ENCODE peak calls at places on chromosomes 5 and 9, in eight cellular contexts. W is bronchial epithelial cell; A is body of pancreas; D is CD8-positive, alpha-beta T cell; K is WTC11; U is GM13977; F is neural crest cell; J is vagina. V is an unnamed sample.

GRCh38 chr5:130189961-130190360 is 285.7 kb downstream of the CHSY3 start:
- DNase-seq in W (peak; percentile 74), D (no peak), J (no peak), A (no peak), U (no peak), F (no peak), K (no peak), V (no peak)

GRCh38 chr5:3049261-3049660 is 297.8 kb upstream of the IRX2 start:
- DNase-seq in A (no peak), J (no peak), D (no peak), F (no peak), K (no peak), U (no peak), W (no peak), V (no peak)

GRCh38 chr9:114687034-114687433 is 5.0 kb upstream of the TEX48 start:
- DNase-seq in J (no peak), U (no peak), A (no peak), D (no peak), W (peak; percentile 69), F (no peak), K (no peak), V (no peak)

GRCh38 chr9:127209948-127210621 is 54.5 kb upstream of the GARNL3 start:
- DNase-seq in D (no peak), W (no peak), U (no peak), A (no peak), F (no peak), K (no peak), J (no peak), V (no peak)

GRCh38 chr5:58090704-58091103 is 369.2 kb downstream of the PLK2 start:
- DNase-seq in W (no peak), F (no peak), U (no peak), J (no peak), A (no peak), D (no peak), K (no peak), V (no peak)

GRCh38 chr5:9373586-9373985 is 172.3 kb downstream of the SEMA5A start:
- DNase-seq in U (no peak), D (no peak), J (no peak), A (no peak), W (no peak), F (no peak), K (no peak), V (no peak)

GRCh38 chr5:154654484-154655375 is 100.4 kb upstream of the LARP1 start:
- DNase-seq in U (no peak), K (no peak), F (no peak), J (no peak), W (no peak), D (no peak), A (no peak), V (no peak)

GRCh38 chr9:19876569-19877316 is 87.9 kb upstream of the SLC24A2 start:
- DNase-seq in F (no peak), W (no peak), U (no peak), A (no peak), J (no peak), D (no peak), K (no peak), V (no peak)

GRCh38 chr5:1129725-1130082 is 17.8 kb upstream of the SLC12A7 start:
- DNase-seq in K (no peak), D (no peak), A (peak; percentile 86), F (no peak), J (no peak), U (no peak), W (no peak), V (no peak)

GRCh38 chr5:126182901-126183695 is 240.1 kb upstream of the GRAMD2B start:
- DNase-seq in W (no peak), K (no peak), D (no peak), J (no peak), F (no peak), U (no peak), A (no peak), V (no peak)

GRCh38 chr5:152113401-152113800 is 188.8 kb upstream of the GLRA1 start:
- DNase-seq in F (no peak), J (no peak), U (peak; percentile 29), A (no peak), W (no peak), D (peak; percentile 39), K (no peak), V (no peak)

GRCh38 chr9:116546711-116547581 is 140.2 kb upstream of the TRIM32 start:
- DNase-seq in A (no peak), D (no peak), F (no peak), U (no peak), J (no peak), K (no peak), W (peak; percentile 59), V (no peak)

GRCh38 chr9:88388886-88389617 is 808 bp downstream of the SPIN1 start:
- DNase-seq in K (peak; percentile 63), U (no peak), F (peak; percentile 63), A (peak; percentile 62), J (no peak), W (peak; percentile 37), D (peak; percentile 30), V (peak; percentile 49)

GRCh38 chr5:172958268-172959046 is 767 bp upstream of the RPL26L1 start:
- DNase-seq in U (peak; percentile 92), W (peak; percentile 44), D (peak; percentile 61), K (peak; percentile 63), F (peak; percentile 59), A (peak; percentile 79), J (no peak), V (peak; percentile 61)

GRCh38 chr9:126113176-126113575 is 213.5 kb upstream of the MVB12B start:
- DNase-seq in F (no peak), U (no peak), A (no peak), J (no peak), D (no peak), W (no peak), K (no peak), V (peak; percentile 16)

GRCh38 chr9:99221623-99222415 is at the start of the genes ALG2 and SEC61B:
- DNase-seq in K (peak; percentile 93), W (peak; percentile 90), U (peak; percentile 96), A (peak; percentile 96), D (peak; percentile 95), J (no peak), F (peak; percentile 93), V (peak; percentile 89)

GRCh38 chr5:76544268-76544926 is 78.8 kb downstream of the F2RL2 start:
- DNase-seq in J (no peak), U (peak; percentile 41), D (peak; percentile 53), A (peak; percentile 82), K (peak; percentile 54), F (peak; percentile 13), W (peak; percentile 36), V (no peak)

DNA sequence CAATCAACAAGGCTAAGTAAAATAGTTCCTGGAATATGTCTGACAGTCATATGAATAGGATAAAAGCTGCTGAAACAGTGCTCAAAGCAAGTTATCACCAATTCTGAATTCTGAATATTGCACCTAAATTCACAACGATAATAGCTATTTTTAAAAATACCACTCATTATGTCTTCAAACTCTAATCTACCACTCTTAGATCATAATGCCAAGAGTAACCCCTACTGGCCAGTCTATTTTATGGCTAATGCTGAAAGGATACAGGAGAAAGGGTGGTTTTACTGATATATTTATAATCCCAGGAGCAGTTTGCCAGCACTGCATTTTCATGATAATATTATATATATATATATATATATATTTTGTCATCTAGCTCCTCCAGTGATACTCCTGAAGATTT is 232.8 kb downstream of the PDE4D start:
- DNase-seq in F (no peak), D (no peak), A (no peak), W (peak; percentile 27), K (no peak), U (peak; percentile 26), J (no peak), V (no peak)
- TF ChIP-seq CTCF in F (peak; percentile 55), D (no peak), A (peak; percentile 34), W (no peak), K (no peak), U (peak; percentile 46), J (no peak), V (no peak)

GRCh38 chr5:93899026-93899600 is 157.7 kb upstream of the POU5F2 start:
- DNase-seq in K (no peak), W (peak; percentile 31), F (no peak), U (peak; percentile 14), A (no peak), J (no peak), D (no peak), V (no peak)
- TF ChIP-seq CTCF in K (peak; percentile 58), W (peak; percentile 40), F (peak; percentile 69), U (peak; percentile 37), A (no peak), J (no peak), D (peak; percentile 56), V (peak; percentile 78)

GRCh38 chr5:64040496-64040895 is 78.3 kb upstream of the HTR1A start:
- DNase-seq in A (no peak), U (no peak), D (no peak), J (no peak), F (no peak), W (no peak), K (no peak), V (no peak)
- TF ChIP-seq CTCF in A (no peak), U (no peak), D (no peak), J (no peak), F (no peak), W (no peak), K (no peak), V (no peak)

GRCh38 chr9:89402695-89403427 is 84.6 kb downstream of the SECISBP2 start:
- DNase-seq in U (no peak), D (no peak), K (no peak), A (no peak), F (no peak), W (no peak), J (no peak), V (no peak)

GRCh38 chr9:89405832-89406231 is 87.5 kb downstream of the SECISBP2 start:
- DNase-seq in W (no peak), F (no peak), D (peak; percentile 17), U (peak; percentile 69), A (no peak), K (no peak), J (no peak), V (no peak)

GRCh38 chr9:89400398-89401116 is 82.3 kb downstream of the SECISBP2 start:
- DNase-seq in W (no peak), A (no peak), F (no peak), U (peak; percentile 75), J (no peak), K (no peak), D (no peak), V (no peak)

GRCh38 chr9:89407070-89407469 is 88.8 kb downstream of the SECISBP2 start:
- DNase-seq in W (no peak), K (no peak), D (no peak), J (no peak), U (no peak), A (no peak), F (no peak), V (no peak)

GRCh38 chr9:89404074-89404473 is 85.8 kb downstream of the SECISBP2 start:
- DNase-seq in K (no peak), D (no peak), J (no peak), F (no peak), W (no peak), U (no peak), A (no peak), V (no peak)
- TF ChIP-seq CTCF in K (no peak), D (no peak), J (no peak), F (no peak), W (no peak), U (no peak), A (no peak), V (no peak)

V was measured in mesothelial cell of epicardium.